ENCODE peak calls at places on chromosomes 3 and 15, in nine cellular contexts. H is gastrocnemius medialis, L is keratinocyte, Q is pancreas, M is AG04450, A is breast epithelium, O is left ventricle myocardium inferior, R is astrocyte, X is adipocyte. N is an unnamed sample.
A peak's percentile ranks its signal among the peaks of the same experiment; 100 is the strongest.

GRCh38 chr3:158050461-158050860 is 55.8 kb downstream of the SHOX2 start:
- DNase-seq in X (peak; percentile 25), L (no peak), M (no peak), H (no peak), Q (no peak), R (no peak), A (no peak), O (no peak), N (no peak)

GRCh38 chr15:80494311-80494710 is 90.1 kb downstream of the ARNT2 start:
- DNase-seq in H (no peak), Q (no peak), L (peak; percentile 13), X (peak; percentile 65), M (no peak), R (peak; percentile 75), A (no peak), O (no peak), N (peak; percentile 28)

GRCh38 chr3:37028329-37028728 is 35.0 kb downstream of the MLH1 start:
- DNase-seq in Q (peak; percentile 39), A (no peak), R (no peak), H (peak; percentile 38), L (no peak), X (no peak), O (peak; percentile 70), M (no peak), N (no peak)

GRCh38 chr3:26840272-26840870 is 217.8 kb downstream of the LRRC3B start:
- DNase-seq in Q (no peak), M (no peak), L (no peak), R (no peak), O (no peak), A (no peak), H (no peak), X (no peak), N (no peak)

GRCh38 chr15:100263721-100264455 is 77.9 kb downstream of the ADAMTS17 start:
- DNase-seq in R (no peak), Q (no peak), O (no peak), L (no peak), X (no peak), H (no peak), M (no peak), A (no peak), N (no peak)

GRCh38 chr3:46586738-46587246 is 20.7 kb upstream of the LRRC2 start:
- DNase-seq in O (no peak), A (no peak), R (no peak), H (no peak), M (no peak), L (no peak), X (no peak), Q (no peak), N (no peak)

GRCh38 chr15:65862682-65863081 is 6.6 kb upstream of the RAB11A start:
- DNase-seq in R (peak; percentile 66), O (no peak), L (no peak), H (no peak), X (no peak), M (no peak), Q (no peak), A (no peak), N (peak; percentile 65)

GRCh38 chr3:173800154-173800553 is 402.6 kb downstream of the NLGN1 start:
- DNase-seq in M (no peak), H (no peak), X (no peak), R (no peak), L (no peak), Q (no peak), O (no peak), A (no peak), N (no peak)

GRCh38 chr3:21328982-21329381 is 422.0 kb downstream of the ZNF385D start:
- DNase-seq in M (no peak), O (no peak), L (no peak), A (no peak), Q (no peak), R (no peak), H (no peak), X (no peak), N (no peak)

GRCh38 chr15:95624616-95625361 is 705.7 kb upstream of the NR2F2 start:
- DNase-seq in X (no peak), M (no peak), O (no peak), Q (no peak), R (peak; percentile 14), L (no peak), A (no peak), H (no peak), N (peak; percentile 17)

GRCh38 chr3:58998476-58999117 is 51.2 kb downstream of the CFAP20DC start:
- DNase-seq in M (peak; percentile 81), H (no peak), R (peak; percentile 95), A (no peak), O (no peak), X (peak; percentile 86), Q (no peak), L (peak; percentile 97), N (peak; percentile 96)

GRCh38 chr15:80174017-80174746 is 21.4 kb downstream of the FAH start:
- DNase-seq in X (peak; percentile 92), Q (no peak), A (peak; percentile 80), R (peak; percentile 75), H (peak; percentile 85), M (no peak), O (no peak), L (no peak), N (peak; percentile 80)

GRCh38 chr15:70088887-70089691 is 8.6 kb downstream of the TLE3 start:
- DNase-seq in R (peak; percentile 67), A (no peak), O (peak; percentile 55), H (peak; percentile 23), L (no peak), X (no peak), M (no peak), Q (no peak), N (peak; percentile 79)

GRCh38 chr3:177379045-177379444 is 181.8 kb upstream of the TBL1XR1 start:
- DNase-seq in O (no peak), L (no peak), A (no peak), M (no peak), H (no peak), Q (no peak), X (no peak), R (no peak), N (no peak)

GRCh38 chr3:39038165-39038564 is 13.6 kb downstream of the SCN11A start:
- DNase-seq in H (no peak), L (peak; percentile 35), R (peak; percentile 85), Q (no peak), X (peak; percentile 29), O (no peak), M (no peak), A (no peak), N (peak; percentile 87)

GRCh38 chr15:85530079-85530478 is 149.7 kb downstream of the AKAP13 start:
- DNase-seq in A (no peak), M (no peak), L (no peak), O (no peak), Q (no peak), R (no peak), H (no peak), X (no peak), N (no peak)

GRCh38 chr3:190486201-190486865 is 27.6 kb upstream of the IL1RAP start:
- DNase-seq in A (no peak), O (no peak), Q (no peak), M (no peak), X (no peak), L (no peak), R (peak; percentile 66), H (no peak), N (peak; percentile 69)

GRCh38 chr15:34039506-34040123 is 611 bp upstream of the AVEN start:
- DNase-seq in A (no peak), M (no peak), O (no peak), X (peak; percentile 23), L (no peak), H (no peak), Q (no peak), R (no peak), N (peak; percentile 49)

GRCh38 chr15:39770748-39771689 is 11.6 kb downstream of the FSIP1 start:
- DNase-seq in M (no peak), L (no peak), X (peak; percentile 82), H (no peak), O (no peak), A (no peak), Q (no peak), R (peak; percentile 86), N (peak; percentile 64)

GRCh38 chr3:14845180-14845579 is 26.4 kb downstream of the FGD5 start:
- DNase-seq in R (no peak), X (no peak), Q (no peak), O (no peak), M (no peak), L (no peak), H (no peak), A (no peak), N (no peak)

GRCh38 chr3:153289334-153289808 is 127.3 kb downstream of the RAP2B start:
- DNase-seq in A (no peak), O (no peak), M (no peak), R (peak; percentile 38), H (no peak), Q (no peak), X (peak; percentile 38), L (no peak), N (peak; percentile 40)

GRCh38 chr3:155026999-155027591 is 53.0 kb upstream of the MME start:
- DNase-seq in A (no peak), O (no peak), R (peak; percentile 48), Q (no peak), L (no peak), H (no peak), X (peak; percentile 73), M (no peak), N (peak; percentile 50)

GRCh38 chr15:71685420-71685993 is 124.8 kb upstream of the NR2E3 start:
- DNase-seq in A (no peak), M (no peak), Q (no peak), X (peak; percentile 24), L (no peak), R (peak; percentile 38), O (no peak), H (no peak), N (peak; percentile 44)

GRCh38 chr3:11288021-11288491 is 15.9 kb downstream of the ATG7 start:
- DNase-seq in L (no peak), H (no peak), A (no peak), Q (no peak), X (peak; percentile 30), R (peak; percentile 65), M (no peak), O (no peak), N (peak; percentile 72)
- H3K4me3 ChIP-seq in L (peak overlapping the region; percentile 13), H (no peak overlapping the region), A (no peak overlapping the region), Q (no peak overlapping the region), X (peak overlapping the region; percentile 68), R (peak overlapping the region; percentile 41), M (no peak overlapping the region), O (no peak overlapping the region), N (no peak overlapping the region)

GRCh38 chr3:186308549-186308948 is 53.5 kb downstream of the DGKG start:
- DNase-seq in M (no peak), O (no peak), X (no peak), L (no peak), A (no peak), Q (no peak), H (no peak), R (no peak), N (no peak)
- H3K27me3 ChIP-seq in M (peaks cover 9% of the 10 kb centered on the region), O (no peaks in the 10 kb centered on the region), X (peaks cover 51% of the 10 kb centered on the region), L (peaks cover 11% of the 10 kb centered on the region), A (no peaks in the 10 kb centered on the region), Q (no peaks in the 10 kb centered on the region), H (no peaks in the 10 kb centered on the region), R (peaks cover 13% of the 10 kb centered on the region), N (no peaks in the 10 kb centered on the region)

GRCh38 chr3:17749705-17750293 is 7.4 kb upstream of the TBC1D5 start:
- DNase-seq in H (no peak), R (no peak), Q (no peak), A (no peak), M (no peak), X (no peak), L (no peak), O (no peak), N (no peak)
- H3K4me3 ChIP-seq in H (no peak overlapping the region), R (no peak overlapping the region), Q (no peak overlapping the region), A (peak overlapping the region; percentile 20), M (no peak overlapping the region), X (peak overlapping the region; percentile 68), L (no peak overlapping the region), O (peak overlapping the region; percentile 12), N (no peak overlapping the region)

GRCh38 chr15:61086756-61087155 is 142.3 kb downstream of the RORA start:
- DNase-seq in R (no peak), H (no peak), X (no peak), L (no peak), M (no peak), A (no peak), O (no peak), Q (no peak), N (no peak)
- H3K27me3 ChIP-seq in R (no peaks in the 10 kb centered on the region), H (no peaks in the 10 kb centered on the region), X (no peaks in the 10 kb centered on the region), L (peaks cover 5% of the 10 kb centered on the region), M (peaks cover 2% of the 10 kb centered on the region), A (no peaks in the 10 kb centered on the region), O (no peaks in the 10 kb centered on the region), Q (no peaks in the 10 kb centered on the region), N (no peaks in the 10 kb centered on the region)

N was measured in fibroblast of lung.